ENCODE peak calls at places on chromosome 20, in four cellular contexts. One of them, this sample, is unnamed.

GRCh38 chr20:59123677-59124060 is 40.0 kb upstream of the ZNF831 start:
- DNase-seq in activated T-helper 1 cell treated with Interleukin-2 at 50 U/mL for 16 hours: no peak
- DNase-seq in erythroblast: no peak
- DNase-seq in heart right ventricle: no peak
- DNase-seq in this sample: no peak

GRCh38 chr20:63962426-63963347 is 6.5 kb upstream of the UCKL1 start:
- DNase-seq in activated T-helper 1 cell treated with Interleukin-2 at 50 U/mL for 16 hours: no peak
- DNase-seq in erythroblast: no peak
- DNase-seq in heart right ventricle: no peak
- DNase-seq in this sample: no peak

GRCh38 chr20:664576-664975 is 11.0 kb downstream of the SCRT2 start:
- DNase-seq in activated T-helper 1 cell treated with Interleukin-2 at 50 U/mL for 16 hours: no peak
- DNase-seq in erythroblast: no peak
- DNase-seq in heart right ventricle: no peak
- DNase-seq in this sample: no peak

GRCh38 chr20:60352580-60352979 is 394.4 kb downstream of the CDH26 start:
- DNase-seq in activated T-helper 1 cell treated with Interleukin-2 at 50 U/mL for 16 hours: no peak
- DNase-seq in erythroblast: no peak
- DNase-seq in heart right ventricle: no peak
- DNase-seq in this sample: no peak

GRCh38 chr20:42046686-42047085 is 428.5 kb upstream of the CHD6 start:
- DNase-seq in activated T-helper 1 cell treated with Interleukin-2 at 50 U/mL for 16 hours: no peak
- DNase-seq in erythroblast: no peak
- DNase-seq in heart right ventricle: no peak
- DNase-seq in this sample: no peak

GRCh38 chr20:9966966-9967365 is 67.8 kb upstream of the ANKEF1 start:
- DNase-seq in activated T-helper 1 cell treated with Interleukin-2 at 50 U/mL for 16 hours: no peak
- DNase-seq in erythroblast: no peak
- DNase-seq in heart right ventricle: no peak
- DNase-seq in this sample: no peak

GRCh38 chr20:59802018-59802417 is 131.4 kb downstream of the SYCP2 start:
- DNase-seq in activated T-helper 1 cell treated with Interleukin-2 at 50 U/mL for 16 hours: no peak
- DNase-seq in erythroblast: no peak
- DNase-seq in heart right ventricle: no peak
- DNase-seq in this sample: no peak

GRCh38 chr20:37901667-37902503 is 1.0 kb upstream of the VSTM2L start:
- DNase-seq in activated T-helper 1 cell treated with Interleukin-2 at 50 U/mL for 16 hours: no peak
- DNase-seq in erythroblast: peak; percentile 80
- DNase-seq in heart right ventricle: no peak
- DNase-seq in this sample: no peak

GRCh38 chr20:46572181-46572580 is 21.7 kb upstream of the OCSTAMP start:
- DNase-seq in activated T-helper 1 cell treated with Interleukin-2 at 50 U/mL for 16 hours: no peak
- DNase-seq in erythroblast: no peak
- DNase-seq in heart right ventricle: peak; percentile 41
- DNase-seq in this sample: no peak

GRCh38 chr20:37152284-37152683 is 26.8 kb upstream of the RPN2 start:
- DNase-seq in activated T-helper 1 cell treated with Interleukin-2 at 50 U/mL for 16 hours: no peak
- DNase-seq in erythroblast: no peak
- DNase-seq in heart right ventricle: no peak
- DNase-seq in this sample: no peak

GRCh38 chr20:62647521-62648317 is 5.4 kb downstream of the SLCO4A1 start:
- DNase-seq in activated T-helper 1 cell treated with Interleukin-2 at 50 U/mL for 16 hours: no peak
- DNase-seq in erythroblast: no peak
- DNase-seq in heart right ventricle: no peak
- DNase-seq in this sample: no peak

GRCh38 chr20:35625584-35626385 is 10.2 kb downstream of the SPAG4 start:
- DNase-seq in activated T-helper 1 cell treated with Interleukin-2 at 50 U/mL for 16 hours: no peak
- DNase-seq in erythroblast: no peak
- DNase-seq in heart right ventricle: no peak
- DNase-seq in this sample: no peak

GRCh38 chr20:4925842-4926530 is 75.3 kb downstream of the SLC23A2 start:
- DNase-seq in activated T-helper 1 cell treated with Interleukin-2 at 50 U/mL for 16 hours: no peak
- DNase-seq in erythroblast: no peak
- DNase-seq in heart right ventricle: peak; percentile 78
- DNase-seq in this sample: no peak

GRCh38 chr20:40506567-40506966 is 182.5 kb downstream of the MAFB start:
- DNase-seq in activated T-helper 1 cell treated with Interleukin-2 at 50 U/mL for 16 hours: no peak
- DNase-seq in erythroblast: peak; percentile 4
- DNase-seq in heart right ventricle: peak; percentile 78
- DNase-seq in this sample: no peak

GRCh38 chr20:51118216-51118615 is 95.3 kb upstream of the KCNG1 start:
- DNase-seq in activated T-helper 1 cell treated with Interleukin-2 at 50 U/mL for 16 hours: no peak
- DNase-seq in erythroblast: no peak
- DNase-seq in heart right ventricle: no peak
- DNase-seq in this sample: no peak

GRCh38 chr20:14069796-14070195 is 74.5 kb downstream of the MACROD2 start:
- DNase-seq in activated T-helper 1 cell treated with Interleukin-2 at 50 U/mL for 16 hours: no peak
- DNase-seq in erythroblast: no peak
- DNase-seq in heart right ventricle: no peak
- DNase-seq in this sample: no peak

GRCh38 chr20:43748274-43748673 is 21.5 kb upstream of the GTSF1L start:
- DNase-seq in activated T-helper 1 cell treated with Interleukin-2 at 50 U/mL for 16 hours: no peak
- DNase-seq in erythroblast: no peak
- DNase-seq in heart right ventricle: no peak
- DNase-seq in this sample: no peak

GRCh38 chr20:50750145-50750671 is 18.8 kb downstream of the PARD6B start:
- DNase-seq in activated T-helper 1 cell treated with Interleukin-2 at 50 U/mL for 16 hours: no peak
- DNase-seq in erythroblast: no peak
- DNase-seq in heart right ventricle: no peak
- DNase-seq in this sample: no peak

GRCh38 chr20:7113577-7114466 is 346.3 kb downstream of the BMP2 start:
- DNase-seq in activated T-helper 1 cell treated with Interleukin-2 at 50 U/mL for 16 hours: no peak
- DNase-seq in erythroblast: no peak
- DNase-seq in heart right ventricle: peak; percentile 50
- DNase-seq in this sample: no peak

GRCh38 chr20:37565134-37565811 is 37.6 kb upstream of the BLCAP start:
- DNase-seq in activated T-helper 1 cell treated with Interleukin-2 at 50 U/mL for 16 hours: no peak
- DNase-seq in erythroblast: no peak
- DNase-seq in heart right ventricle: no peak
- DNase-seq in this sample: no peak

GRCh38 chr20:37378420-37378784 is 32.5 kb downstream of the SRC start:
- DNase-seq in activated T-helper 1 cell treated with Interleukin-2 at 50 U/mL for 16 hours: no peak
- DNase-seq in erythroblast: no peak
- DNase-seq in heart right ventricle: no peak
- DNase-seq in this sample: no peak

GRCh38 chr20:32681175-32682084 is 7.7 kb upstream of the C20orf203 start:
- DNase-seq in activated T-helper 1 cell treated with Interleukin-2 at 50 U/mL for 16 hours: no peak
- DNase-seq in erythroblast: peak; percentile 77
- DNase-seq in heart right ventricle: no peak
- DNase-seq in this sample: no peak